ENCODE peak calls at places on chromosomes 3 and 15, in six cellular contexts. V is NCI-H2029 treated with DMSO at 0.1 percent for 48 hours, O is pons, U is kidney tubule cell, J is colonic mucosa, X is iris pigment epithelial cell. Q is an unnamed sample.

GRCh38 chr3:157769378-157769777 is 266.2 kb upstream of the VEPH1 start:
- DNase-seq in U (no peak), X (no peak), O (no peak), V (no peak), J (no peak), Q (no peak)

GRCh38 chr3:28799084-28799483 is 450.5 kb upstream of the AZI2 start:
- DNase-seq in O (no peak), X (peak), U (peak), J (no peak), V (no peak), Q (no peak)

GRCh38 chr3:114714237-114714636 is 420.4 kb downstream of the TIGIT start:
- DNase-seq in J (no peak), U (peak), O (no peak), X (peak), V (peak), Q (no peak)

GRCh38 chr3:196793224-196793623 is 53.6 kb downstream of the PAK2 start:
- DNase-seq in U (peak), V (no peak), X (peak), J (no peak), O (no peak), Q (no peak)

GRCh38 chr3:170463011-170463410 is 44.3 kb downstream of the CLDN11 start:
- DNase-seq in V (no peak), U (no peak), O (no peak), J (no peak), X (no peak), Q (no peak)

GRCh38 chr3:31244929-31245817 is 287.6 kb upstream of the STT3B start:
- DNase-seq in V (no peak), U (no peak), J (no peak), X (no peak), O (no peak), Q (no peak)

GRCh38 chr3:49653636-49654035 is 20.5 kb upstream of the APEH start:
- DNase-seq in V (no peak), X (no peak), O (no peak), U (no peak), J (no peak), Q (no peak)

GRCh38 chr15:50068016-50068415 is 51.0 kb downstream of the ATP8B4 start:
- DNase-seq in O (no peak), U (no peak), V (no peak), X (no peak), J (no peak), Q (no peak)

GRCh38 chr15:28871168-28871567 is 14.6 kb upstream of the APBA2 start:
- DNase-seq in J (no peak), X (no peak), U (no peak), O (no peak), V (no peak), Q (no peak)

GRCh38 chr3:152466784-152467183 is 198.1 kb downstream of the MBNL1 start:
- DNase-seq in U (peak), V (no peak), J (no peak), X (peak), O (peak), Q (no peak)

GRCh38 chr3:123025642-123026521 is 1.7 kb downstream of the SEMA5B start:
- DNase-seq in X (no peak), O (no peak), J (no peak), V (no peak), U (no peak), Q (no peak)

GRCh38 chr15:51706347-51706746 is 25.0 kb downstream of the SCG3 start:
- DNase-seq in O (no peak), X (peak), U (no peak), J (no peak), V (no peak), Q (no peak)

GRCh38 chr3:149547413-149547812 is 72.9 kb downstream of the TM4SF4 start:
- DNase-seq in J (peak), O (peak), X (peak), V (no peak), U (no peak), Q (no peak)

GRCh38 chr15:101295607-101296225 is 668 bp upstream of the SNRPA1 start:
- DNase-seq in J (no peak), U (no peak), V (no peak), O (peak), X (peak), Q (no peak)

GRCh38 chr3:54257114-54257513 is 134.8 kb downstream of the CACNA2D3 start:
- DNase-seq in O (no peak), V (no peak), J (no peak), U (no peak), X (no peak), Q (no peak)

GRCh38 chr15:69943637-69944036 is 154.1 kb downstream of the TLE3 start:
- DNase-seq in O (no peak), J (no peak), U (no peak), X (no peak), V (no peak), Q (no peak)

GRCh38 chr3:141336672-141337522 is 31.4 kb upstream of the ZBTB38 start:
- DNase-seq in V (peak), U (peak), J (no peak), X (peak), O (peak), Q (no peak)

GRCh38 chr3:194582196-194582905 is 50.9 kb downstream of the TMEM44 start:
- DNase-seq in O (no peak), X (no peak), U (no peak), J (no peak), V (no peak), Q (no peak)

GRCh38 chr3:188349276-188349962 is 195.5 kb downstream of the LPP start:
- DNase-seq in X (no peak), V (no peak), U (peak), O (no peak), J (no peak), Q (no peak)

GRCh38 chr3:170703121-170703588 is 117.3 kb upstream of the SLC7A14 start:
- DNase-seq in U (peak), V (no peak), X (peak), O (no peak), J (no peak), Q (no peak)